ENCODE peak calls at places on chromosomes 13 and 19, in four cellular contexts. G is cardiac muscle cell, S is Panc1, C is Caco-2. L is an unnamed sample. For H3K4me1, the result is how much of the 10 kb centered on the place peaks cover.

GRCh38 chr19:38047048-38047435 is 140.0 kb downstream of the SIPA1L3 start:
- DNase-seq in G (no peak), S (no peak), C (no peak), L (no peak)

GRCh38 chr19:46412983-46413261 is 442 bp downstream of the CCDC8 start:
- DNase-seq in G (no peak), S (no peak), C (no peak), L (no peak)

GRCh38 chr13:27007166-27007565 is 164.4 kb downstream of the USP12 start:
- DNase-seq in G (no peak), S (no peak), C (no peak), L (no peak)

GRCh38 chr13:23867027-23867491 is 22.1 kb downstream of the MIPEP start:
- DNase-seq in G (peak), S (no peak), C (no peak), L (no peak)

GRCh38 chr13:101230271-101230890 is 185.9 kb downstream of the NALCN start:
- DNase-seq in G (no peak), S (no peak), C (no peak), L (no peak)

GRCh38 chr13:66994097-66994496 is 236.0 kb downstream of the PCDH9 start:
- DNase-seq in G (peak), S (no peak), C (peak), L (peak)

GRCh38 chr19:1864480-1865171 is 1.2 kb upstream of the KLF16 start:
- DNase-seq in G (peak), S (no peak), C (peak), L (peak)

GRCh38 chr13:101730420-101731000 is 278.0 kb downstream of the ITGBL1 start:
- DNase-seq in G (no peak), S (no peak), C (no peak), L (no peak)

GRCh38 chr19:40716031-40716654 is 543 bp downstream of the COQ8B start:
- DNase-seq in G (no peak), S (no peak), C (peak), L (no peak)

GRCh38 chr19:2034729-2035589 is 16.1 kb downstream of the MKNK2 start:
- DNase-seq in G (peak), S (no peak), C (peak), L (peak)

GRCh38 chr13:111210488-111210887 is 95.4 kb downstream of the ARHGEF7 start:
- DNase-seq in G (no peak), S (no peak), C (no peak), L (no peak)

GRCh38 chr13:99590519-99591011 is 89.3 kb downstream of the TM9SF2 start:
- DNase-seq in G (no peak), S (no peak), C (no peak), L (no peak)

GRCh38 chr13:25165664-25166063 is 6.4 kb downstream of the AMER2 start:
- DNase-seq in G (peak), S (no peak), C (no peak), L (no peak)

GRCh38 chr19:8390617-8390981 is 439 bp downstream of the RAB11B start:
- DNase-seq in G (peak), S (no peak), C (peak), L (peak)
- H3K4me1 ChIP-seq in G (under half), S (under half), C (under half), L (under half)

GRCh38 chr13:33279414-33279813 is 6.1 kb downstream of the STARD13 start:
- DNase-seq in G (no peak), S (no peak), C (no peak), L (no peak)
- H3K4me1 ChIP-seq in G (under half), S (under half), C (under half), L (under half)

GRCh38 chr19:3683866-3684816 is 16.1 kb downstream of the PIP5K1C start:
- DNase-seq in G (no peak), S (no peak), C (no peak), L (no peak)

GRCh38 chr19:3690551-3691371 is 9.5 kb downstream of the PIP5K1C start:
- DNase-seq in G (no peak), S (no peak), C (no peak), L (no peak)

GRCh38 chr19:3684817-3685410 is 15.4 kb downstream of the PIP5K1C start:
- DNase-seq in G (no peak), S (no peak), C (no peak), L (no peak)

GRCh38 chr19:3687774-3688706 is 12.2 kb downstream of the PIP5K1C start:
- DNase-seq in G (peak), S (no peak), C (no peak), L (no peak)

DNA sequence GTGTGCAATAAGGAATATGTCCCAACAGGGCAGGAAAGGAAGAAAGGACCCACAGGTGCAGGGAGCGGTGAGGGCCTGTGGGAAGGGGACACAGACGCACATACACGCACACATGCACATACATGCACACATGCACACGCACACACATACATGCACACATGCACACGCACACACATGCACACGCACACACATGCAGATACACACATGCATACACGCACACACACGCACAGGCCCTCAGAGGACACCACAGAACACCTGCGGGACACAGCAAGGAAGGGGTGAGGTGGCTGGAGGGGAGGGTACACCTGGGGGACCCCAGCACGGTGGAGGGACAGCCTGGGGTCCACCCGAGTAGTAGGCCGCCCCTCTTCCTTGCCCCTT is 12.9 kb downstream of the PIP5K1C start:
- DNase-seq in G (no peak), S (no peak), C (no peak), L (no peak)
- H3K4me1 ChIP-seq in G (under half), S (under half), C (under half), L (under half)

DNA sequence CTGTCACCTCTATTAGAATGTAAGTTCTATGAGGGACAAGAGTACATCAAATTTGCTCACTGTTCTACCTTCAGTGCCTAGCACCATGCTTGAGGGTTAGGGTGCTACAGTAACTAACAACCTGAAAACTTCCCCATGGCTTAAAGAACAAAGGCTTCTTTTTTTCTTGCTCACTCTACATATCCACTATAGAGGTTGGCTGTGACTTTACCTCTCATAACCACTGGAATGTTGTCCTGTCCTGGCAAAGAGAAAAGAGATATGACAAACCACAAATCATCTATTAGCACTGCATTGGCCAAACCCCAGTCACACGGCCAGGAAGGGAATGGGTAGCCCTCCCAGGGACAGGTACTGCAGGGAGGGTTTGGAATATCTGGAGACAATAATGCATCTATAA is 23.2 kb upstream of the ACOD1 start:
- DNase-seq in G (no peak), S (no peak), C (no peak), L (no peak)
- H3K4me1 ChIP-seq in G (under half), S (under half), C (under half), L (under half)

L was measured in HAP-1.